ENCODE peak calls at places on chromosome 1, in six cellular contexts. N is mucosa of descending colon, L is choroid plexus epithelial cell, W is astrocyte of the spinal cord, D is GM23338, C is AG09309. E is an unnamed sample.

GRCh38 chr1:6794164-6794563 is 8.9 kb downstream of the CAMTA1 start:
- DNase-seq in N (no peak), L (peak), W (peak), D (peak), C (peak), E (peak)

GRCh38 chr1:53336146-53336545 is 8.3 kb upstream of the LRP8 start:
- DNase-seq in N (no peak), L (no peak), W (no peak), D (no peak), C (no peak), E (no peak)

GRCh38 chr1:29249170-29249691 is 12.9 kb downstream of the PTPRU start:
- DNase-seq in N (no peak), L (peak), W (peak), D (peak), C (no peak), E (no peak)

GRCh38 chr1:166156674-166157073 is 10.1 kb downstream of the FAM78B start:
- DNase-seq in N (no peak), L (no peak), W (no peak), D (no peak), C (no peak), E (no peak)

GRCh38 chr1:29256395-29256794 is 20.1 kb downstream of the PTPRU start:
- DNase-seq in N (no peak), L (no peak), W (no peak), D (peak), C (no peak), E (no peak)

GRCh38 chr1:109881906-109882287 is 28.8 kb upstream of the CSF1 start:
- DNase-seq in N (no peak), L (no peak), W (no peak), D (no peak), C (no peak), E (no peak)

GRCh38 chr1:21865943-21866628 is 54.0 kb downstream of the LDLRAD2 start:
- DNase-seq in N (peak), L (peak), W (no peak), D (peak), C (no peak), E (no peak)

GRCh38 chr1:207893737-207894582 is 17.0 kb downstream of the CD34 start:
- DNase-seq in N (no peak), L (no peak), W (no peak), D (no peak), C (no peak), E (no peak)

GRCh38 chr1:94020764-94021579 is 100.0 kb downstream of the ABCA4 start:
- DNase-seq in N (no peak), L (peak), W (peak), D (peak), C (peak), E (peak)

GRCh38 chr1:31576201-31576669 is at the start of gene TINAGL1:
- DNase-seq in N (peak), L (peak), W (no peak), D (peak), C (no peak), E (no peak)

DNA sequence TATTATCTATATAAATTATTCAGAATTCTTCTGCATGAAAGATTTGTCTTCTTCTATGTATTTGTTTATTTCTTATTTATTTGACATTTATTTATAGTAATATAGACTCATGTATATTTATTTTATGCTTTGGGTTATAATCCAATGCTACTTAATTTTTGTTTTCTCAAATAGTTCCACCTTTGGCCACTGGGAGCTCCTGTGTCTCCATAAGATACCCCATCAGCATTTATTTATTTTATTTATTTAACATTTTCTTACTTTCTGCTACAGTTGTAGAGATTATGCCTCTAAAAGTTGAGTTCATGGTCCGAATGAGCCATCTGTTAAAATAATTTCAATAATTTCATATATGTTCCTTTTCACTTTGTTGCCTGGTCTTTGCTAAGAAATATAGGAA is 289.4 kb downstream of the ADGRL2 start:
- DNase-seq in N (no peak), L (peak), W (peak), D (peak), C (no peak), E (peak)
- TF ChIP-seq CTCF in N (no peak), L (peak), W (peak), D (no peak), C (peak), E (peak)

GRCh38 chr1:179029293-179029692 is 3.6 kb downstream of the FAM20B start:
- DNase-seq in N (no peak), L (no peak), W (no peak), D (peak), C (no peak), E (no peak)
- H3K4me3 ChIP-seq in N (no peak), L (no peak), W (no peak), D (peak), C (no peak), E (no peak)

GRCh38 chr1:115558275-115558674 is 83.5 kb upstream of the VANGL1 start:
- DNase-seq in N (no peak), L (no peak), W (no peak), D (no peak), C (no peak), E (no peak)
- TF ChIP-seq CTCF in N (no peak), L (no peak), W (no peak), D (no peak), C (no peak), E (no peak)

GRCh38 chr1:39788758-39789570 is at the start of gene BMP8B:
- DNase-seq in N (peak), L (no peak), W (no peak), D (peak), C (no peak), E (no peak)

GRCh38 chr1:39791838-39792237 is 3.2 kb upstream of the BMP8B start:
- DNase-seq in N (no peak), L (no peak), W (no peak), D (no peak), C (no peak), E (no peak)

GRCh38 chr1:39787468-39787867 is 1.2 kb downstream of the BMP8B start:
- DNase-seq in N (no peak), L (no peak), W (no peak), D (no peak), C (no peak), E (no peak)

GRCh38 chr1:39789571-39790110 is 976 bp upstream of the BMP8B start:
- DNase-seq in N (no peak), L (no peak), W (no peak), D (no peak), C (no peak), E (no peak)

GRCh38 chr1:39788426-39788757 is 273 bp downstream of the BMP8B start:
- DNase-seq in N (no peak), L (no peak), W (no peak), D (peak), C (no peak), E (no peak)
- H3K4me3 ChIP-seq in N (peak), L (peak), W (no peak), D (peak), C (no peak), E (peak)

GRCh38 chr1:205445653-205445955 is 10.2 kb downstream of the BLACAT1 start:
- DNase-seq in N (no peak), L (no peak), W (no peak), D (no peak), C (no peak), E (no peak)

GRCh38 chr1:205444300-205444930 is 11.4 kb downstream of the BLACAT1 start:
- DNase-seq in N (no peak), L (no peak), W (no peak), D (peak), C (no peak), E (peak)

GRCh38 chr1:205446828-205447227 is 9.0 kb downstream of the BLACAT1 start:
- DNase-seq in N (no peak), L (no peak), W (no peak), D (peak), C (no peak), E (no peak)

GRCh38 chr1:205443585-205444299 is 12.1 kb downstream of the BLACAT1 start:
- DNase-seq in N (no peak), L (no peak), W (no peak), D (no peak), C (no peak), E (no peak)

GRCh38 chr1:205444931-205445652 is 10.8 kb downstream of the BLACAT1 start:
- DNase-seq in N (no peak), L (no peak), W (no peak), D (peak), C (no peak), E (peak)
- TF ChIP-seq CTCF in N (no peak), L (no peak), W (no peak), D (no peak), C (no peak), E (no peak)